ENCODE peak calls at places on chromosomes 16 and 17, in four cellular contexts. V is IMR-90, B is H9, X is neuronal stem cell. K is an unnamed sample.

GRCh38 chr17:64357191-64357981 is 33.3 kb downstream of the PECAM1 start:
- DNase-seq in X (no peak), V (peak; percentile 94), B (peak; percentile 46), K (peak; percentile 17)

GRCh38 chr16:72819345-72819744 is 228.6 kb downstream of the ZFHX3 start:
- DNase-seq in X (no peak), B (no peak), V (peak; percentile 74), K (peak; percentile 37)

GRCh38 chr17:34163681-34164080 is 91.4 kb upstream of the CCL2 start:
- DNase-seq in V (peak; percentile 16), B (peak; percentile 75), X (peak; percentile 9), K (no peak)

GRCh38 chr17:58575511-58575910 is 61.1 kb upstream of the MTMR4 start:
- DNase-seq in B (no peak), V (peak; percentile 64), X (no peak), K (peak; percentile 90)

GRCh38 chr17:61205931-61206330 is 193.7 kb upstream of the TBX2 start:
- DNase-seq in V (peak; percentile 31), B (no peak), X (no peak), K (no peak)

GRCh38 chr16:79601092-79601977 is 798 bp upstream of the MAF start:
- DNase-seq in X (peak; percentile 45), B (peak; percentile 38), V (no peak), K (peak; percentile 50)

GRCh38 chr16:50248845-50249244 is 17.5 kb upstream of the ADCY7 start:
- DNase-seq in B (no peak), V (no peak), X (no peak), K (no peak)

GRCh38 chr17:76151896-76152454 is 10.9 kb upstream of the FOXJ1 start:
- DNase-seq in X (no peak), V (no peak), B (peak; percentile 27), K (no peak)

GRCh38 chr16:1261131-1261917 is 5.5 kb downstream of the TPSD1 start:
- DNase-seq in B (peak; percentile 65), V (no peak), X (no peak), K (peak; percentile 94)

GRCh38 chr17:40909351-40909750 is 24.3 kb upstream of the KRT20 start:
- DNase-seq in X (peak; percentile 74), V (peak; percentile 98), B (peak; percentile 76), K (peak; percentile 99)

GRCh38 chr16:19710991-19711545 is 7.0 kb downstream of the KNOP1 start:
- DNase-seq in V (no peak), B (no peak), X (no peak), K (no peak)

GRCh38 chr17:82204831-82205719 is 7.6 kb downstream of the CCDC57 start:
- DNase-seq in X (no peak), B (no peak), V (peak; percentile 85), K (peak; percentile 56)

GRCh38 chr17:27256225-27257030 is 37.5 kb upstream of the WSB1 start:
- DNase-seq in B (no peak), V (peak; percentile 86), X (no peak), K (peak; percentile 87)

GRCh38 chr17:6166492-6167179 is 96.5 kb downstream of the WSCD1 start:
- DNase-seq in B (peak; percentile 20), V (no peak), X (no peak), K (no peak)

GRCh38 chr17:73265646-73266640 is 4.3 kb upstream of the CPSF4L start:
- DNase-seq in B (no peak), X (no peak), V (no peak), K (peak; percentile 9)

GRCh38 chr17:37512442-37513070 is 22.9 kb downstream of the DUSP14 start:
- DNase-seq in B (no peak), V (no peak), X (no peak), K (no peak)

GRCh38 chr17:28646039-28646754 is 1.2 kb upstream of the BLTP2 start:
- DNase-seq in V (no peak), X (no peak), B (no peak), K (peak; percentile 61)

GRCh38 chr16:79609861-79610260 is 9.3 kb upstream of the MAF start:
- DNase-seq in X (no peak), V (no peak), B (no peak), K (no peak)

GRCh38 chr17:82974136-82974952 is 105.1 kb upstream of the METRNL start:
- DNase-seq in X (no peak), V (no peak), B (no peak), K (no peak)

GRCh38 chr16:17561056-17561455 is 90.3 kb upstream of the XYLT1 start:
- DNase-seq in V (no peak), B (no peak), X (no peak), K (peak; percentile 30)

GRCh38 chr16:78098087-78098486 is 1.4 kb upstream of the WWOX start:
- DNase-seq in V (no peak), X (no peak), B (no peak), K (no peak)

GRCh38 chr16:82363026-82363816 is 193.2 kb upstream of the MPHOSPH6 start:
- DNase-seq in V (no peak), B (no peak), X (no peak), K (no peak)

GRCh38 chr17:79789943-79790804 is 6.7 kb downstream of the CBX8 start:
- DNase-seq in V (no peak), B (peak; percentile 81), X (no peak), K (no peak)

GRCh38 chr16:1499756-1500464 is 6.8 kb downstream of the TELO2 start:
- DNase-seq in X (no peak), B (no peak), V (no peak), K (no peak)

GRCh38 chr17:32323046-32323445 is 18.9 kb downstream of the C17orf75 start:
- DNase-seq in V (no peak), B (no peak), X (no peak), K (no peak)

GRCh38 chr16:75537795-75538194 is 1.9 kb upstream of the CHST5 start:
- DNase-seq in V (no peak), X (no peak), B (no peak), K (no peak)

GRCh38 chr17:43691317-43691693 is 29.6 kb upstream of the MEOX1 start:
- DNase-seq in V (no peak), X (no peak), B (peak; percentile 36), K (no peak)

GRCh38 chr16:24972608-24973220 is 42.5 kb downstream of the ARHGAP17 start:
- DNase-seq in X (no peak), V (no peak), B (no peak), K (no peak)

GRCh38 chr16:65333298-65333697 is 211.4 kb upstream of the CDH11 start:
- DNase-seq in B (no peak), X (no peak), V (no peak), K (no peak)

GRCh38 chr16:1338119-1338730 is 4.8 kb downstream of the BAIAP3 start:
- DNase-seq in V (no peak), X (no peak), B (peak; percentile 67), K (peak; percentile 68)

GRCh38 chr17:41510251-41511065 is 5.0 kb upstream of the KRT13 start:
- DNase-seq in V (no peak), X (no peak), B (peak; percentile 66), K (peak; percentile 43)

GRCh38 chr16:51085271-51085670 is 65.8 kb downstream of the SALL1 start:
- DNase-seq in V (no peak), B (no peak), X (no peak), K (no peak)

GRCh38 chr17:17021194-17021863 is 20.9 kb upstream of the MPRIP start:
- DNase-seq in B (peak; percentile 32), V (no peak), X (peak; percentile 65), K (peak; percentile 92)

GRCh38 chr17:1156864-1157263 is 22.9 kb downstream of the ABR start:
- DNase-seq in B (no peak), X (no peak), V (no peak), K (no peak)

GRCh38 chr16:1458977-1459341 is 14.6 kb upstream of the CCDC154 start:
- DNase-seq in X (no peak), V (no peak), B (no peak), K (no peak)

DNA sequence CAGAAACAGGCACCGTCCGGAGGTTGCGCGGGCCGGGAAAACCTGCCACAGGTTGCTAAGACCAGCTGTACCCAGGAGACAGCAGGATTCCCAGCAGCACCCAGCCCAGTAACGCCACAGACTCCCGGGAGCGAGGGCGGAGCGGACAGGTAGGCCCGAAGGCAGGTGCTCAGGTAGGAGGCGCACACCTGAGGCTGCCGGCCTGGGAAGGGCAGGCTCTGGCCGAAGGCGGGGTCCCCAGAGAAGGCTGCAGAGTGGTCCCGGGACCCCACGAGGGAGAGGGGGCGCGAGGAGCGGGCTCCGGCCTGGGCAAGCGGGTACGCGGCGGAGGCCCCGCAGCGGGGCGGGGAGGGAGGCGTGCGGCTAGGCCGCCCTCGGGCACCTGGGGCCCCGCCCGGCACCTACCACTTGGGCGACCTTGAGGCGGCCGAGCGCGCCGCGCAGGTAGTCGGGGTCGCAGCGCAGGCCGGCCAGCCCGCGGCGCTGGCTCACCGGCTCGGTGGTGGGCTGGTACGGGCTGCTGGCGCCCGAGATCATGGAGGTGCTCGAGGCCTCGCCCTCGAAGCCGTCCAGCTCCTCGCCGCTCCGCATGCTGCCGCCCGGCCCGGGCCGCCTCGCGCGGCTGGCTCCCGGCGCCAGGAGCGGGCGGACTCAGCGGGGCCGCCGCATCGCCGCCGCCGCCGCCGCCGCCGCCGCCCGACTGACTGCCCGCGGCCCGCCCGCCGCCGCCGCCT is 441 bp downstream of the CMTM4 start:
- DNase-seq in V (no peak), X (peak; percentile 6), B (peak; percentile 68), K (peak; percentile 63)
- H2AFZ ChIP-seq in V (peak overlapping the region; percentile 83), X (peak overlapping the region; percentile 95), B (no peak overlapping the region), K (peak overlapping the region; percentile 61)

GRCh38 chr16:2531696-2532493 is 687 bp upstream of the CEMP1 start:
- DNase-seq in V (peak; percentile 95), X (peak; percentile 95), B (peak; percentile 98), K (peak; percentile 99)
- H2BK120ac ChIP-seq in V (peak overlapping the region; percentile 38), X (no peak overlapping the region), B (no peak overlapping the region), K (peak overlapping the region; percentile 13)

GRCh38 chr16:62585041-62585545 is 548.9 kb upstream of the CDH8 start:
- DNase-seq in B (no peak), X (no peak), V (no peak), K (no peak)
- H2BK5ac ChIP-seq in B (no peak overlapping the region), X (no peak overlapping the region), V (no peak overlapping the region), K (no peak overlapping the region)

DNA sequence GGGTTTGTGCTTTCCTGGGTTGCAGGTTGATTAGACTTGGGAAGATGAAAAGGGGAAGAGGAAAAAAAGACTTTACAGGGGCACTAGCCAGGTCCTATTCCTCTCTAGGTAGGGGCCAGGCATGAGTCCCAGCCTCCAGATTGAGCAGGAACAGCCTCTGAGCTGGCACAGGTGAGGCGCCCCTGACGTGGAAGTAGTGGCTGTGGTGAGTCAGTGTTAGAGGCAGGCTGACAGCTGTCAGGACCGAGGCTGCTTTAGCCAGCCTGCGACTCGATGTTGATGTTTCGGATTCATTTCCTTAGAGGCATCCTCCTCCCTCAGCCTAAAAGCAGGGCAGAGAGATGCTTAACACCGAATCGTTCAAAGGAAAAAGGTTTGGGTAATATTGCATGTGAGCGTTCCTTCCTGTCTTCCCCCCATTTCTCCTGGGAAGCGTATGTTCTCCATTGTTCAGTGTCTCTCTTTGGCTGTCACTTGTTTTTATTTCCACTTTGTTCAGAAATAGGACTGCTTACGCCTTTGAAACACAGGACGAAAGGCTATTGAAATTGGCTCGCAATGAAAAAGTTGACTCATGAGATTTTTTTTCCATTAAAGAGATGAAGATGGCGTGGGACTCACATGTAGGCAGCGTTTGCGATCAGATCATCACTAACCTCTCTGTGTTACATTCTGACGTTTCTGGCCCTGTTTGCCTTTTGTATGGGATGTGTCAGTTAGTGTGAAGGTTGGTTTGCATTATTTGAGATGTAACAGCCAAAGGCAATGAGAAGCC is 1.2 kb downstream of the KIAA0513 start:
- DNase-seq in V (peak; percentile 47), B (no peak), X (no peak), K (peak; percentile 87)
- H2AFZ ChIP-seq in V (no peak overlapping the region), B (no peak overlapping the region), X (peak overlapping the region; percentile 100), K (no peak overlapping the region)